ENCODE peak calls at places on chromosomes 4 and X, in five cellular contexts. N is NT2/D1, V is GM12878, D is HepG2, R is H1. H is an unnamed sample.

GRCh38 chr4:17705107-17705506 is 76.3 kb downstream of the FAM184B start:
- DNase-seq in N (no peak), V (no peak), D (no peak), R (no peak), H (no peak)

GRCh38 chr4:28464823-28465222 is 1604.2 kb downstream of the STIM2 start:
- DNase-seq in N (no peak), V (no peak), D (no peak), R (no peak), H (no peak)

GRCh38 chr4:726235-726787 is 20.7 kb downstream of the PCGF3 start:
- DNase-seq in N (no peak), V (no peak), D (no peak), R (no peak), H (no peak)

GRCh38 chr4:53688186-53688790 is 97.0 kb upstream of the LNX1 start:
- DNase-seq in N (no peak), V (peak; percentile 76), D (no peak), R (no peak), H (no peak)

GRCh38 chr4:19739101-19739651 is 512.5 kb upstream of the SLIT2 start:
- DNase-seq in N (no peak), V (no peak), D (no peak), R (no peak), H (peak; percentile 58)

GRCh38 chr4:70197842-70198241 is 2.3 kb downstream of the ODAM start:
- DNase-seq in N (no peak), V (no peak), D (peak; percentile 72), R (no peak), H (no peak)

GRCh38 chr4:105626846-105627245 is 74.4 kb downstream of the ARHGEF38 start:
- DNase-seq in N (no peak), V (no peak), D (no peak), R (no peak), H (no peak)

GRCh38 chr4:44157611-44158277 is 290.9 kb downstream of the KCTD8 start:
- DNase-seq in N (no peak), V (no peak), D (peak; percentile 19), R (no peak), H (no peak)

GRCh38 chr4:98430708-98431403 is 169.7 kb downstream of the RAP1GDS1 start:
- DNase-seq in N (no peak), V (no peak), D (no peak), R (no peak), H (no peak)

GRCh38 chr4:107931775-107932321 is 499 bp downstream of the CYP2U1 start:
- DNase-seq in N (no peak), V (no peak), D (no peak), R (no peak), H (no peak)

GRCh38 chr4:114027596-114027995 is 48.1 kb upstream of the ARSJ start:
- DNase-seq in N (no peak), V (no peak), D (no peak), R (no peak), H (no peak)

GRCh38 chrX:31715675-31716074 is 643.8 kb upstream of the FTHL17 start:
- DNase-seq in N (no peak), V (no peak), D (no peak), R (no peak), H (peak; percentile 38)

GRCh38 chr4:183256756-183257385 is 63.2 kb downstream of the CLDN22 start:
- DNase-seq in N (no peak), V (no peak), D (peak; percentile 40), R (no peak), H (peak; percentile 57)

GRCh38 chr4:41192136-41192535 is 22.2 kb downstream of the APBB2 start:
- DNase-seq in N (no peak), V (no peak), D (no peak), R (no peak), H (no peak)

GRCh38 chr4:151797131-151797530 is 36.3 kb upstream of the GATB start:
- DNase-seq in N (no peak), V (no peak), D (no peak), R (no peak), H (no peak)

GRCh38 chrX:45743081-45743533 is 542.4 kb upstream of the DIPK2B start:
- DNase-seq in N (no peak), V (no peak), D (peak; percentile 12), R (no peak), H (peak; percentile 53)

GRCh38 chrX:7115557-7115956 is 32.0 kb upstream of the STS start:
- DNase-seq in N (no peak), V (peak; percentile 87), D (no peak), R (no peak), H (no peak)

GRCh38 chrX:41946230-41946629 is 22.9 kb upstream of the CASK start:
- DNase-seq in N (no peak), V (no peak), D (no peak), R (no peak), H (no peak)

GRCh38 chr4:154999950-155000578 is 208.4 kb upstream of the NPY2R start:
- DNase-seq in N (no peak), V (no peak), D (no peak), R (no peak), H (no peak)

GRCh38 chr4:99921174-99921573 is 25.2 kb downstream of the DNAJB14 start:
- DNase-seq in N (no peak), V (no peak), D (no peak), R (no peak), H (no peak)

GRCh38 chrX:40952855-40953254 is 132.4 kb upstream of the USP9X start:
- DNase-seq in N (no peak), V (peak; percentile 26), D (no peak), R (no peak), H (no peak)

GRCh38 chr4:186058253-186058979 is 10.5 kb upstream of the TLR3 start:
- DNase-seq in N (no peak), V (peak; percentile 60), D (no peak), R (no peak), H (no peak)

GRCh38 chrX:121754301-121754700 is 706.9 kb downstream of the GLUD2 start:
- DNase-seq in N (no peak), V (no peak), D (no peak), R (no peak), H (no peak)

GRCh38 chr4:156981262-156981661 is 9.7 kb upstream of the PDGFC start:
- DNase-seq in N (no peak), V (no peak), D (no peak), R (no peak), H (no peak)

GRCh38 chr4:35934370-35934981 is 309.8 kb downstream of the ARAP2 start:
- DNase-seq in N (no peak), V (peak; percentile 21), D (peak; percentile 7), R (no peak), H (peak; percentile 3)

GRCh38 chr4:86498560-86499166 is 95.5 kb upstream of the PTPN13 start:
- DNase-seq in N (no peak), V (no peak), D (peak; percentile 7), R (no peak), H (peak; percentile 43)

GRCh38 chr4:82268050-82268825 is 105.6 kb downstream of the HNRNPD start:
- DNase-seq in N (peak; percentile 51), V (no peak), D (peak; percentile 51), R (no peak), H (peak; percentile 70)

GRCh38 chrX:17769701-17770269 is 32.5 kb downstream of the SCML1 start:
- DNase-seq in N (no peak), V (no peak), D (no peak), R (no peak), H (no peak)

GRCh38 chr4:87985097-87985886 is 9.8 kb downstream of the SPP1 start:
- DNase-seq in N (no peak), V (no peak), D (peak; percentile 70), R (no peak), H (peak; percentile 14)
- TF ChIP-seq SUZ12 in N (no peak), V (no peak), D (no peak), R (no peak), H (no peak)

DNA sequence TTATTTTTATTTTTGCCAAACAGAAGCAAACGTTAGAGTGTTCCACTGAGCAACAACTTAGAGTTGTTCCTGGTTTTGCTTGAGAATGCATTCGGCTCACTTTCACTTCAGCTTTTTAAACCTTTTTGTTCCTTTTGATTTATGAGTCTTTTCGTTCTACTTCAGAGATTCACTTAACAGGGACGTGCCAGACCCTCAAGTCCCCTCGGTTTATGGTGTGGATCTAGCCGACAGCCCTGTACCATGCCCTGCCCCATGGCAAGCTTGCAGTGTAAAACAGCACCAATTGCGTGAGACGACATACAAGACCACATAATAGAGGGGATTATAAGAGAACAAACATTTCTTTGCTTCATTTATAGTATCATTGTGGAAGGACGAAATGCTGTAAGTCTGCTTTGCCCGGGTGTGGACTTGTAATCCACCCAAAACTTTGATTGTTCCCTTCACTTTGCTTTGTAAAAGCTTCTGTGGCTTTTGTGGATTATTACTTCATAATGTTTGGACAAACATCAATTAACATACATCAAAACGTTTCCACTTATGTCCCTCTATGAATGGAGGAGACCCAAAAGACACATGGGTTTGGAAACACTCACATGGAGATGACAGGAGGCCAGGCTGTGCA is 415.3 kb downstream of the SPRY1 start:
- DNase-seq in N (no peak), V (no peak), D (no peak), R (no peak), H (no peak)
- TF ChIP-seq SUZ12 in N (no peak), V (no peak), D (no peak), R (no peak), H (no peak)

GRCh38 chr4:6385288-6385687 is 87.1 kb downstream of the PPP2R2C start:
- DNase-seq in N (no peak), V (no peak), D (no peak), R (no peak), H (no peak)
- TF ChIP-seq SUZ12 in N (no peak), V (no peak), D (no peak), R (no peak), H (no peak)

DNA sequence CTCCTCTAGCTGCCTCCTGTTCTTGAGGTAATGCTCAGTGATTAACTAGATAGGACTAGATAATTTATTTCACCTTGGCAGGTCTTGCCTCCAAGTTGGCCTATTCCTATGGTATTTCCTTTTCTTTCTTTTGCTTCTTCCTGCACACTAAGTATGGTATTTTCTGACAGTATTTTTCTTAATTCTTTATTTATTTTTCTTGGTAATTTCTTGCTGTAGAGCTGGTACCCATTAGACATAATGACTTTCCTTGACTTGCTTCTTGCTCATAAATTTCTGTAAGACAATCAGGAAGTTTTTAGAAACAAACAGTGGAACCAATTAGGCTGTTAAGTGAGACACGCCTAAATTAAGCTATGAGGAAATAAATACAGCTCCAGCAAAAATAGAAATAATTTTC is 9.5 kb downstream of the RAB9A start:
- DNase-seq in N (no peak), V (no peak), D (no peak), R (no peak), H (no peak)
- TF ChIP-seq SUZ12 in N (no peak), V (no peak), D (no peak), R (no peak), H (no peak)

GRCh38 chr4:106624674-106625073 is 256.1 kb upstream of the GIMD1 start:
- DNase-seq in N (no peak), V (no peak), D (no peak), R (no peak), H (no peak)

GRCh38 chr4:106628616-106629606 is 260.3 kb upstream of the GIMD1 start:
- DNase-seq in N (no peak), V (no peak), D (no peak), R (no peak), H (no peak)

GRCh38 chr4:106627071-106627470 is 258.5 kb upstream of the GIMD1 start:
- DNase-seq in N (no peak), V (no peak), D (no peak), R (no peak), H (no peak)
- TF ChIP-seq SUZ12 in N (no peak), V (no peak), D (no peak), R (no peak), H (no peak)

GRCh38 chr4:89216422-89216821 is 91.2 kb downstream of the GPRIN3 start:
- DNase-seq in N (no peak), V (no peak), D (no peak), R (no peak), H (no peak)
- TF ChIP-seq SUZ12 in N (no peak), V (no peak), D (no peak), R (no peak), H (no peak)

GRCh38 chr4:118757761-118758213 is 72.6 kb downstream of the METTL14 start:
- DNase-seq in N (no peak), V (no peak), D (peak; percentile 29), R (no peak), H (no peak)
- TF ChIP-seq SUZ12 in N (no peak), V (no peak), D (no peak), R (no peak), H (no peak)

H was measured in HEK293T.